ENCODE peak calls at places on chromosome 3, in six cellular contexts. C is left ventricle myocardium inferior, J is ovary, Y is iPS DF 6.9, H is A549, E is sigmoid colon. X is an unnamed sample.
A peak's percentile ranks its signal among the peaks of the same experiment; 100 is the strongest.

GRCh38 chr3:119295816-119296484 is 1.8 kb downstream of the ARHGAP31 start:
- DNase-seq in C (no peak), J (no peak), Y (no peak), H (no peak), E (no peak), X (no peak)

GRCh38 chr3:114057011-114057347 is 442 bp downstream of the QTRT2 start:
- DNase-seq in C (no peak), J (no peak), Y (no peak), H (peak; percentile 16), E (no peak), X (peak; percentile 64)

GRCh38 chr3:58631742-58632141 is 34.8 kb downstream of the FAM3D start:
- DNase-seq in C (no peak), J (no peak), Y (no peak), H (no peak), E (no peak), X (no peak)

GRCh38 chr3:139129892-139130291 is 85.2 kb upstream of the PRR23C start:
- DNase-seq in C (no peak), J (no peak), Y (no peak), H (no peak), E (no peak), X (no peak)

GRCh38 chr3:72152551-72153476 is 367.9 kb upstream of the PROK2 start:
- DNase-seq in C (peak; percentile 75), J (peak; percentile 84), Y (no peak), H (peak; percentile 17), E (peak; percentile 90), X (peak; percentile 92)

GRCh38 chr3:169240786-169241486 is 422.6 kb downstream of the MECOM start:
- DNase-seq in C (no peak), J (no peak), Y (no peak), H (no peak), E (no peak), X (no peak)

GRCh38 chr3:113053169-113053568 is 62.4 kb downstream of the GTPBP8 start:
- DNase-seq in C (no peak), J (no peak), Y (no peak), H (no peak), E (no peak), X (no peak)

GRCh38 chr3:50575372-50575771 is 6.0 kb downstream of the HEMK1 start:
- DNase-seq in C (no peak), J (no peak), Y (no peak), H (no peak), E (no peak), X (no peak)

GRCh38 chr3:160928183-160928718 is 172.2 kb downstream of the PPM1L start:
- DNase-seq in C (no peak), J (no peak), Y (no peak), H (no peak), E (no peak), X (no peak)

GRCh38 chr3:181999314-181999713 is 287.6 kb downstream of the SOX2 start:
- DNase-seq in C (no peak), J (no peak), Y (no peak), H (no peak), E (no peak), X (no peak)

GRCh38 chr3:46398186-46398955 is 8.5 kb downstream of the CCR5AS start:
- DNase-seq in C (no peak), J (no peak), Y (no peak), H (no peak), E (no peak), X (no peak)

GRCh38 chr3:84904819-84905555 is 53.8 kb upstream of the CADM2 start:
- DNase-seq in C (no peak), J (no peak), Y (peak; percentile 1), H (no peak), E (no peak), X (no peak)
- H3K4me3 ChIP-seq in C (no peak overlapping the region), J (no peak overlapping the region), Y (no peak overlapping the region), H (no peak overlapping the region), E (no peak overlapping the region), X (no peak overlapping the region)

DNA sequence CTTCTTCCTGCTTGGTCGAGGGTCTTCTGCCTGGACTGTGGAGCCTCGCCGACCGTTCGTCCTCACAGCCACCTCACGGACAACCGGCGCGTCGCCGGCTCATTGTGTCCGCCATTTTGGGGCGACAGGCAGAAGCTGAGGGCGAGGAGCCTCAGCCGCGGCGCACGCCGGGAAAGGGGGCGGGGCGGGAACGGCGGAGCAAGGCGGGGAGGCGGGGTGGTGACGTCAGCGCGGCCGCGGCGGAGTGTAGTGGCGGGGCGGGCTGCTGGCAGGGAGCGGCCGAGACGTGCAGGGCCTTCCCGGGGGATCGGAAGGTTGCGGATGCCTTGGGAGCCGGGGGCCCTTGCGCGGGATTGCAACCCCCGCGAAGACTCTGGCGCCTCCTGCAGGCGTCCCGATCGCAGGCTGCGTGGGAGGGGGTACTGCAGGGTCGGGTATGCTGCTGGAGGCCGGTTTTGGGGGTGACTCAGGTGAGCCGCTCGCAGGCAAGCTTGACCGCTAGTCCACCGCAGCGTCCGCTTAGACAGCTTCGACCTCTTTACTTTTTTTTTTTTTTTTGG is at the start of gene WDR82:
- DNase-seq in C (peak; percentile 99), J (peak; percentile 98), Y (peak; percentile 84), H (peak; percentile 70), E (peak; percentile 99), X (peak; percentile 95)
- H3K4me3 ChIP-seq in C (peak within 1 kb of the TSS; percentile 95), J (peak within 1 kb of the TSS; percentile 51), Y (peak within 1 kb of the TSS; percentile 85), H (peak within 1 kb of the TSS; percentile 73), E (peak within 1 kb of the TSS; percentile 81), X (peak within 1 kb of the TSS; percentile 87)

GRCh38 chr3:122151480-122151879 is 32.0 kb upstream of the CASR start:
- DNase-seq in C (no peak), J (no peak), Y (no peak), H (no peak), E (no peak), X (no peak)

GRCh38 chr3:122146466-122146865 is 37.0 kb upstream of the CASR start:
- DNase-seq in C (no peak), J (no peak), Y (no peak), H (no peak), E (no peak), X (no peak)

GRCh38 chr3:122149228-122149627 is 34.2 kb upstream of the CASR start:
- DNase-seq in C (no peak), J (no peak), Y (no peak), H (no peak), E (no peak), X (no peak)
- H3K4me3 ChIP-seq in C (no peak overlapping the region), J (no peak overlapping the region), Y (no peak overlapping the region), H (no peak overlapping the region), E (no peak overlapping the region), X (no peak overlapping the region)

GRCh38 chr3:150741497-150742140 is 21.4 kb downstream of the SIAH2 start:
- DNase-seq in C (no peak), J (no peak), Y (no peak), H (no peak), E (no peak), X (no peak)

GRCh38 chr3:150739200-150739863 is 23.6 kb downstream of the SIAH2 start:
- DNase-seq in C (no peak), J (no peak), Y (no peak), H (no peak), E (no peak), X (no peak)

GRCh38 chr3:150740733-150741496 is 22.1 kb downstream of the SIAH2 start:
- DNase-seq in C (no peak), J (peak; percentile 62), Y (no peak), H (no peak), E (no peak), X (no peak)

GRCh38 chr3:150738688-150739087 is 24.3 kb downstream of the SIAH2 start:
- DNase-seq in C (no peak), J (no peak), Y (no peak), H (no peak), E (no peak), X (no peak)

DNA sequence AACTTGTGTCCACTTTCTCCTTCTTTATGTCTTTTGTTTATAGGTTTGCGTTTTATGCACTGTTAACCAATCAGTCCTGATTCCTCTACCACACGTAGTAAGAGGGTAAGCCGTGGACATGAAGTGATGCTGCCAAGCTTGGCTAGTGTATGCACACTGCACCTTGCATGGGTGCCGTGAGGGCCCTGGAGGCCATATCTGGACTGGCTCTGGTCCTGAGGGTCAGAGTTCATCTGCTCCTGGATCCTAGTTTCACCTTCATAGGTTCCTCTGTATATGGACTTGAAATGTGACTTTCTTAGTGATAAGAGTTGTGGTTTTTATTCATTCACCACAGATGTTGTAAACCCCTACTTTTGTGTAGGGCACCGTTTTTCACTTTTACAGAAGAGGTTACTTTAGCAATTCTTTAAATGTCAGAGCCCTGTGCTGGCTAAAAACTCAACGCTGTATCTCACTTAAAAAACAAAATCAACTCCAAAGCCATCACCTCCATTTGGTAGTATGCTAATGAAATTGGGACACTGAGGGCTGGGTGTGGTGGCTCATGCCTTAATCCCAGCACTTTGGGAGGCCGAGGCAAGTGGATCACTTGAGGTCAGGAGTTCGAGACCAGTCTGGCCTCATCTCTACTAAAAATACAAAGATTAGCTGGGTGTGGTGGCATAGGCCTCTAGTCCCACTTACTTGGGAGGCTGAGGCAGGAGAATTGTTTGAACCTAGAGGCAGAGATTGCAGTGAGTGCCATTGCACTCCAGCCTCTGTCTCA is 22.9 kb downstream of the SIAH2 start:
- DNase-seq in C (no peak), J (no peak), Y (no peak), H (no peak), E (no peak), X (no peak)
- H3K4me3 ChIP-seq in C (no peak overlapping the region), J (no peak overlapping the region), Y (no peak overlapping the region), H (no peak overlapping the region), E (no peak overlapping the region), X (no peak overlapping the region)

GRCh38 chr3:53073553-53074365 is 27.9 kb upstream of the SFMBT1 start:
- DNase-seq in C (no peak), J (peak; percentile 23), Y (no peak), H (no peak), E (peak; percentile 60), X (peak; percentile 46)
- H3K4me3 ChIP-seq in C (peak overlapping the region; percentile 81), J (peak overlapping the region; percentile 58), Y (no peak overlapping the region), H (no peak overlapping the region), E (peak overlapping the region; percentile 67), X (peak overlapping the region; percentile 83)

DNA sequence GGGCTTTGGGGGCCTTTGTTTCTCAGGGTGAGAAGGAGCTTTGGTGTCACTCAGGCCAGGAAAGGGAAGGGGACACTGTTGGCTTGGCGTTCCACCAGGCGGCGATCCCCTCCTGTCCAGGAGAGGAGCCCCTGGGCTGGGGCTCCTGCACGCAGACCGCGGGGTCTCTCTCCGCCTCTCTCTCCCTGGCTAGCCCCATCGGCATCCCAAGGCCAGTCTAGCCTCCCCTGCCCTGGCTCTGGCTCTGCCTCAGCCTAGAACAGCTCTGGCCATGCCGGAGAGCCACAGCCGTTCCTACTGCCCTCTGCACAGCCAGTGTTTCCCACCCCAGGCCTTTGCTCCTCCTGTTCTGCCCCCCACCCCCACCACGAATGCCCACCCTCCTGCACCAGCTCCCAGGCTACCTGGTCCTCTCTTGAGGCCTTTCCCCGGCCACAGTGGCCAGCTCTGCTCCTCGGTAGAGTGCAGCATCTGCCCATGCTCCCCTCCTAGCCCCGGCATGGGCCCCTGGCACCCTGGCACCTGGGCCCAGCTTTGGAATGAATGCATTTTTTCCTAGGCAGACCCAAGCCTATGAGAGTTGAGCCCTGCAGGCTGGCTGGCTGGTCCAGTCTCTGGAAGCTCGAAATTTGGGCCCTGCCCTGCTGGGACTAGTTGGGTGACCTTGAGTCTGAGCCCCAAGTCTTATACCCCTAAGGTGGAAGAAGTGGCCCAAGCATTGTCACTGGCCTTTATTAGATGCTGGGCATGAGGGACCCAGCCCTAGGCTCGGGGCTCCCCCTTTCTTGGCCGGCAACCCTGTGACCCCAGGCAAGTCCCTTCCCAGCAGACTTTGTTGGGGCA is 2.4 kb downstream of the PLXNA1 start:
- DNase-seq in C (no peak), J (no peak), Y (no peak), H (no peak), E (no peak), X (no peak)
- H3K4me3 ChIP-seq in C (peak overlapping the region; percentile 85), J (no peak overlapping the region), Y (no peak overlapping the region), H (no peak overlapping the region), E (no peak overlapping the region), X (no peak overlapping the region)

GRCh38 chr3:10738688-10739372 is 77.2 kb upstream of the SLC6A11 start:
- DNase-seq in C (peak; percentile 73), J (peak; percentile 56), Y (peak; percentile 55), H (peak; percentile 61), E (peak; percentile 80), X (peak; percentile 67)
- H3K4me3 ChIP-seq in C (peak overlapping the region; percentile 33), J (peak overlapping the region; percentile 7), Y (peak overlapping the region; percentile 22), H (peak overlapping the region; percentile 30), E (peak overlapping the region; percentile 33), X (no peak overlapping the region)